ENCODE peak calls at places on chromosomes 4 and X, in six cellular contexts. J is GM12865, R is upper lobe of right lung, W is Calu3, G is MM.1S, I is activated B cell treated with CpG ODN at 0.5 μM for 24 hours. C is an unnamed sample.

GRCh38 chr4:77817304-77818076 is 1.7 kb downstream of the CNOT6L start:
- DNase-seq in J (peak; percentile 37), R (no peak), I (no peak), W (no peak), G (peak; percentile 78), C (no peak)

GRCh38 chr4:1767058-1767769 is 25.9 kb upstream of the FGFR3 start:
- DNase-seq in I (peak; percentile 40), W (peak; percentile 41), J (no peak), R (no peak), G (no peak), C (no peak)

GRCh38 chr4:78369691-78370090 is 181.9 kb upstream of the ANXA3 start:
- DNase-seq in R (no peak), J (no peak), I (no peak), G (no peak), W (no peak), C (no peak)

GRCh38 chr4:78370625-78371372 is 180.8 kb upstream of the ANXA3 start:
- DNase-seq in J (no peak), I (no peak), G (no peak), R (no peak), W (peak; percentile 19), C (no peak)

GRCh38 chr4:38563703-38564490 is 100.1 kb upstream of the KLF3 start:
- DNase-seq in J (no peak), W (no peak), I (no peak), R (no peak), G (no peak), C (no peak)

GRCh38 chr4:174228988-174229387 is 54.5 kb downstream of the FBXO8 start:
- DNase-seq in G (no peak), J (no peak), R (no peak), W (no peak), I (no peak), C (no peak)

GRCh38 chr4:4860803-4861591 is 1.5 kb downstream of the MSX1 start:
- DNase-seq in J (no peak), G (no peak), W (no peak), R (no peak), I (no peak), C (no peak)

GRCh38 chrX:133482345-133483041 is 67.2 kb upstream of the GPC4 start:
- DNase-seq in G (no peak), R (no peak), I (no peak), J (no peak), W (no peak), C (no peak)

GRCh38 chr4:7412586-7412975 is 22.1 kb downstream of the PSAPL1 start:
- DNase-seq in R (peak; percentile 37), J (no peak), W (no peak), I (no peak), G (no peak), C (no peak)

GRCh38 chr4:173205656-173206055 is 37.0 kb downstream of the GALNT7 start:
- DNase-seq in W (no peak), G (no peak), R (no peak), I (no peak), J (no peak), C (no peak)

GRCh38 chrX:67546496-67547423 is 2.9 kb downstream of the AR start:
- DNase-seq in R (no peak), I (no peak), G (no peak), J (no peak), W (no peak), C (no peak)

GRCh38 chrX:130100180-130100579 is 10.1 kb downstream of the ELF4 start:
- DNase-seq in R (no peak), G (no peak), I (no peak), W (no peak), J (no peak), C (no peak)

GRCh38 chr4:69896530-69897116 is 34.2 kb upstream of the CSN1S1 start:
- DNase-seq in G (peak; percentile 13), W (no peak), R (no peak), J (no peak), I (no peak), C (no peak)

GRCh38 chr4:41120297-41121217 is 93.8 kb downstream of the APBB2 start:
- DNase-seq in J (no peak), I (no peak), G (no peak), W (no peak), R (peak; percentile 68), C (no peak)

GRCh38 chr4:41575207-41575606 is 37.2 kb downstream of the LIMCH1 start:
- DNase-seq in I (no peak), R (no peak), J (no peak), G (no peak), W (no peak), C (no peak)

GRCh38 chr4:140689628-140690027 is 66.6 kb downstream of the TBC1D9 start:
- DNase-seq in R (no peak), J (no peak), I (no peak), W (no peak), G (no peak), C (no peak)

GRCh38 chrX:42530027-42530426 is 247.9 kb downstream of the PPP1R2C start:
- DNase-seq in W (peak; percentile 5), J (no peak), I (no peak), R (no peak), G (no peak), C (no peak)

GRCh38 chr4:139756391-139757180 is 91.0 kb downstream of the MGST2 start:
- DNase-seq in R (no peak), J (no peak), G (no peak), I (no peak), W (no peak), C (no peak)

GRCh38 chrX:103919336-103919682 is 43.1 kb upstream of the TMSB15B start:
- DNase-seq in I (no peak), J (peak; percentile 64), G (peak; percentile 68), R (no peak), W (peak; percentile 15), C (no peak)

GRCh38 chrX:34563061-34563460 is 94.0 kb downstream of the TMEM47 start:
- DNase-seq in J (no peak), R (no peak), I (no peak), W (no peak), G (no peak), C (no peak)

GRCh38 chr4:30956891-30957290 is 236.7 kb downstream of the PCDH7 start:
- DNase-seq in G (no peak), R (no peak), J (no peak), W (no peak), I (no peak), C (no peak)

GRCh38 chr4:118345813-118346212 is 7.0 kb downstream of the PRSS12 start:
- DNase-seq in G (no peak), I (no peak), J (no peak), R (no peak), W (peak; percentile 16), C (no peak)

GRCh38 chrX:149504915-149505651 is at the start of gene IDS:
- DNase-seq in R (peak; percentile 95), J (peak; percentile 90), I (peak; percentile 75), W (peak; percentile 91), G (peak; percentile 89), C (peak; percentile 82)

DNA sequence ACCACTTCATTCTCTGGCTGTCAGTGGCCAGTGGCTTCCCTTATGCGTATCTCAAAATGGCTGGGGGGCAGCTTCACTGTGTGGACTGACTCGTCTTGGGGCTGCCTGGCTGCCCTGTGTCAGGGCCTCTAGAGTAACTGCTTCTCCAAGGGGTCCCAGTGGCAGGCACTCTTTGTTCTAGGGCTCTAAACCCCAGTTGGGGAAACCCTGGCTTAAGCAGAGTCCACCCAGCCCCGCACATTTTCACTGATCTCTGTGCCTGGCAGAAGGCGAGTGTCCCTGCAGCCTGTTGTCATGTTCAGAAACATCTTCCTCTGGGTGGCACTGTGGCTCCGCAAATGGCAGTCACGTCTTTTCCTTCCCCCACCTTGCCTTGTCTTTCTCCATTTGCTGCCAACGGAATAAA is 59.7 kb downstream of the NBDY start:
- DNase-seq in J (no peak), W (no peak), I (no peak), G (peak; percentile 67), R (no peak), C (no peak)
- TF ChIP-seq CTCF in J (no peak), W (no peak), I (no peak), G (peak; percentile 39), R (no peak), C (no peak)

GRCh38 chrX:154412468-154412867 is 1.1 kb downstream of the TAFAZZIN start:
- DNase-seq in W (no peak), G (peak; percentile 39), R (no peak), I (no peak), J (peak; percentile 48), C (no peak)

GRCh38 chrX:154411981-154412340 is 622 bp downstream of the TAFAZZIN start:
- DNase-seq in I (peak; percentile 33), J (peak; percentile 73), W (peak; percentile 60), R (peak; percentile 88), G (peak; percentile 34), C (no peak)

GRCh38 chrX:154409222-154409871 is at the start of gene DNASE1L1:
- DNase-seq in G (peak; percentile 69), J (peak; percentile 80), R (peak; percentile 92), I (peak; percentile 38), W (peak; percentile 95), C (peak; percentile 30)

GRCh38 chrX:154411322-154411980 is at the start of gene TAFAZZIN:
- DNase-seq in I (peak; percentile 60), W (peak; percentile 83), J (peak; percentile 83), R (peak; percentile 89), G (peak; percentile 75), C (peak; percentile 66)

DNA sequence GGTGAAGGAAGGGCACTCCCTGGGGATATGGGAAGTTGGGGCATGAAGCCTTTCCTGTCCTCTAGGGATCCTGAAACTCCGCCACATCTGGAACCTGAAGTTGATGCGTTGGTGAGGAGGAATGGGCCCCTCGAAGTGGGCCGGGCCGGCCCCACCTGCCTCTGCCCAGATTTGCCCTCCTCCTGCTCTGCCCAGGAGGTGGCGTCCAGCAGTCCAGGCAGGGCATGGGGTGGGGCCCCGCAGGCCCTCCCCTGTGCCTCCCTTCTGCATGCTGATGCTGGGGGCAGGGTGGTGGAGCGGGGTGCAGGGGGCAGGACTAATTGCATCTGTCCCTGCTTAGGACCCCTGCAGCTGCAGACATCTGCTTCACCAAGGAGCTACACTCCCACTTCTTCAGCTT is 1.8 kb downstream of the TAFAZZIN start:
- DNase-seq in J (no peak), G (no peak), R (no peak), I (no peak), W (no peak), C (no peak)
- TF ChIP-seq CTCF in J (no peak), G (no peak), R (no peak), I (no peak), W (no peak), C (no peak)

GRCh38 chrX:6645216-6645615 is 110.3 kb upstream of the VCX3A start:
- DNase-seq in W (no peak), R (no peak), I (no peak), G (no peak), J (no peak), C (no peak)

GRCh38 chrX:6640727-6641126 is 105.8 kb upstream of the VCX3A start:
- DNase-seq in W (no peak), G (no peak), J (no peak), I (no peak), R (no peak), C (no peak)

DNA sequence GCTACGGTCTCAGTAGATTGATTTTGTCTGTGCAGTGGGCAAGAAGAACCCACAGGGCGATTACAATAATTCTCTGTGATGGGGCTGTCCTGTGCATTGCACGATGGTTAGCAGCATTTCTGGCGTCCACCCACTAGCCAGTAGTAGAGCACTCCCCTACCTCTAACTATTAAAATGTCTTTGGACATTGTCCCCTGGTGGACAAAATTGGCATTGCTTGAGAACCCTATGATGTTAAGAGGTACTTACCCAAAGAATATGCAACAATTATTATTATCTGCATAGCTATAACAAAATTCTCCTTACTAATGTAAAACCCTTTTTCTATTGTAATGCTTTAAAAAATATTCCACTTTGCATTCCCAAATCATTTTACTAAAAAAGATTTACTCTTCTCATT is 109.5 kb upstream of the VCX3A start:
- DNase-seq in R (no peak), W (no peak), J (peak; percentile 0), G (no peak), I (no peak), C (no peak)
- TF ChIP-seq CTCF in R (no peak), W (no peak), J (peak; percentile 8), G (peak; percentile 25), I (no peak), C (no peak)

GRCh38 chrX:69137371-69137881 is 27.8 kb downstream of the PJA1 start:
- DNase-seq in I (no peak), W (no peak), J (no peak), R (no peak), G (no peak), C (no peak)
- TF ChIP-seq CTCF in I (no peak), W (no peak), J (no peak), R (no peak), G (no peak), C (no peak)

C was measured in natural killer cell.